ENCODE peak calls at places on chromosomes 4 and X, in ten cellular contexts. G is IMR-90, V is mucosa of descending colon, O is heart right ventricle, W is breast epithelium, L is keratinocyte, N is fibroblast of lung, K is upper lobe of right lung, T is K562, Y is HCT116. Q is an unnamed sample. For H3K36me3, the result is how much of the 10 kb centered on the place peaks cover.

GRCh38 chr4:185542626-185543336 is 7.5 kb upstream of the PDLIM3 start:
- DNase-seq in G (peak), V (peak), O (peak), W (no peak), L (no peak), N (peak), K (no peak), T (no peak), Y (no peak), Q (no peak)

GRCh38 chr4:42282081-42282901 is 115.0 kb upstream of the SHISA3 start:
- DNase-seq in G (peak), V (peak), O (peak), W (no peak), L (no peak), N (peak), K (no peak), T (peak), Y (peak), Q (no peak)

GRCh38 chr4:113825272-113825671 is 63.7 kb upstream of the CAMK2D start:
- DNase-seq in G (no peak), V (peak), O (no peak), W (no peak), L (no peak), N (no peak), K (no peak), T (no peak), Y (no peak), Q (no peak)

GRCh38 chr4:54233697-54234496 is 4.8 kb downstream of the PDGFRA start:
- DNase-seq in G (peak), V (peak), O (peak), W (peak), L (no peak), N (peak), K (peak), T (peak), Y (peak), Q (no peak)

GRCh38 chr4:8831221-8832129 is 40.2 kb downstream of the HMX1 start:
- DNase-seq in G (no peak), V (no peak), O (no peak), W (peak), L (no peak), N (no peak), K (peak), T (no peak), Y (no peak), Q (no peak)

GRCh38 chrX:154908821-154909220 is 22.7 kb downstream of the F8A1 start:
- DNase-seq in G (no peak), V (no peak), O (no peak), W (no peak), L (no peak), N (no peak), K (no peak), T (no peak), Y (no peak), Q (no peak)

GRCh38 chrX:104318330-104319009 is 63.7 kb upstream of the ESX1 start:
- DNase-seq in G (peak), V (peak), O (no peak), W (no peak), L (peak), N (peak), K (no peak), T (no peak), Y (peak), Q (no peak)

GRCh38 chrX:130347336-130347735 is 7.6 kb downstream of the SLC25A14 start:
- DNase-seq in G (peak), V (no peak), O (no peak), W (no peak), L (no peak), N (no peak), K (no peak), T (no peak), Y (no peak), Q (no peak)

GRCh38 chr4:88809561-88810219 is 112.1 kb upstream of the NAP1L5 start:
- DNase-seq in G (no peak), V (no peak), O (no peak), W (no peak), L (no peak), N (peak), K (no peak), T (no peak), Y (no peak), Q (no peak)

GRCh38 chr4:73718375-73719373 is 21.7 kb upstream of the CXCL8 start:
- DNase-seq in G (no peak), V (no peak), O (no peak), W (no peak), L (no peak), N (no peak), K (no peak), T (no peak), Y (no peak), Q (no peak)

GRCh38 chrX:96440941-96441340 is 243.7 kb upstream of the DIAPH2 start:
- DNase-seq in G (no peak), V (no peak), O (no peak), W (no peak), L (no peak), N (peak), K (no peak), T (no peak), Y (no peak), Q (no peak)

DNA sequence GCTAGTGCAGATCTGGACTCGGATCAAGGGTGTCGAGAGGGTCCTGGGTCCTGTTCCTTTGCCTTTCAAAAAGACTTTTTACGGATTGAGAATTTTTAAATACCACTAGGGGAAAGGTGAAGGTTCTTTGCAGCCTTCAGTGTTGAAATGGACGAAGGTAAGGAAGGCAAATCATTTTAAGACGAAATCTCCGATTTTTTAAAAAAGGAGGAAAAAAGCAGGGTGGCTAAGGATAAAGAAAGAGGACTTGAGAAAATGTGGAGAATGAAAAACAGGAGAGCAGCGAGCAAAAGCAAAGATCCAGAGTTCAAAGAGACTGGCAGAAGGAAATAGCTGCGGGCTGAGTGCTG is 333 bp downstream of the EPHA5 start:
- DNase-seq in G (no peak), V (no peak), O (no peak), W (no peak), L (no peak), N (no peak), K (no peak), T (no peak), Y (no peak), Q (no peak)
- H3K4me3 ChIP-seq in G (peak), V (no peak), O (peak), W (peak), L (peak), N (peak), K (peak), T (no peak), Y (no peak), Q (peak)

GRCh38 chr4:3747582-3747906 is 18.6 kb upstream of the ADRA2C start:
- DNase-seq in G (no peak), V (no peak), O (no peak), W (no peak), L (no peak), N (no peak), K (no peak), T (peak), Y (no peak), Q (no peak)
- TF ChIP-seq CTCF in G (peak), V (no peak), O (peak), W (no peak), L (no peak), N (peak), K (peak), T (peak), Y (peak), Q (peak)

DNA sequence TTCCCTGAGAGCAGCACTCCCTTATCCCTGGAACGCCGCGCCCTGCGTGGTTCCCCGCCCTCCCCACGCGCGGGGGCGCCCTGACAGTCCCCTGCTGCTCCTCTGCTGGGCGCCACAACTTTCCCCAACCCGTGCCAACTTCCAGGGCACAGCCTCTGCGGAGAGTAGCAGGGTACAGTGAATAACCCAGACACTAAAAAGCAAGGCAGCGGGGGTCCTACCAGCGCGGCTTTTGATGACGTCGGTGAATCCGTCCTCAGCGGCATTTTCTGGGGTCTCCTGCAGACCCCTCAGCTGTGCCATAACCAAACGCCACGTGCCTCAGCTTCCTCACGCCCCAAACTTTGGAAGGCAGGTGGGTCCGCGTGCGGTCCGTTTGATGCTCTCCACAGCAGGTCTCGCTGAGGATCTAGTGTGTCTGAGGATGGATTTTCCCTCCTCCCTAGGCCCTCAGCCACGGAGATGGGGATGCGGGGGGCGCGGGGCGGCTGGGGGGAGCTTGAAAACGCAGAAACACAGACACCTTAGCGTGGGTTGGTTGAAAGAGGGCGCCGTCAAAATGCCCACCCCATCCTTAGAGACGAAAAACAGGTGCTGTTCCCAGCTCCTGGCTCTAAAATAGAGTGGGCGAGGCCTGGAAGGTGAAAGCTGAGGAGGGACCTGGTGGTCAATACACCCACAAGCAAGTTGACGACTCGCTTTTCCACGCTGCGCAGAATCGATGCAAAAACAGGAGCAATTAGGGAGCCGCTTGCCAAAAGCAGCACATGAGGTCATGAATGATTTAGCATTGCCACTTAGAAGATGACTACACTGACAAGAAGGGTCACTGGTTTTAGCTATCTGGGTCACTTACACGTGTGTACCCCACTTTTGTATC is 405.6 kb downstream of the FAM47A start:
- DNase-seq in G (no peak), V (no peak), O (no peak), W (no peak), L (no peak), N (no peak), K (no peak), T (no peak), Y (no peak), Q (no peak)
- H3K36me3 ChIP-seq in G (under half), V (under half), O (under half), W (under half), L (under half), N (under half), K (under half), T (under half), Y (under half), Q (under half)

DNA sequence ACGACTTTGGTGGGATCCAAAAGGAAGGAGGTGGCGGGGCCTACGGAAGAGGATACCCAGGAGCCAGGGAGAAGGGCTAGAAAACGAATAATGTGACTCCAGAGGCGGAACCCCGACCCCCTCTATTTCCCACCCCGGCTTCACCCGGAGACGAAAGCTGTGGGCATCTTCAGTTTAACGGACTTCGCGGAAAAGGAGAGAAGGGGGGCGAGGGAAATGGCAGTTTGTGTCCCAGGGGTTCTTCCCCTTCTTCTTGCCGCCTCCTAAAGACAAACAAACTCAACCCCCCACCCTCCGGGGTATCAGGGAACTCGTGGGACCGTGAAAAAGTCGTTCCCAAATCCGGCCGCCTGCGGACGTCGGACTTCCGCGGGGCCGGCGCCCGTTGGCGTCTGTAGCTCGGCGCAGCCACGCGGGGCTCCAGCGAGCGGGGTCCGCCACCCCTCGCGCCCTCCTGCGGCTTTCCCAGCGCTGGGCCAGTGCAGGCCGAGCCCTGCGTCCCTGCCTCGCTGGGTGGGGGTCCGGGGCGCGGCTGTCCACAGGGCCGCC is 3.6 kb upstream of the LEF1 start:
- DNase-seq in G (no peak), V (peak), O (peak), W (no peak), L (no peak), N (peak), K (peak), T (no peak), Y (no peak), Q (no peak)
- H3K4me3 ChIP-seq in G (no peak), V (no peak), O (peak), W (peak), L (no peak), N (peak), K (peak), T (no peak), Y (no peak), Q (peak)

DNA sequence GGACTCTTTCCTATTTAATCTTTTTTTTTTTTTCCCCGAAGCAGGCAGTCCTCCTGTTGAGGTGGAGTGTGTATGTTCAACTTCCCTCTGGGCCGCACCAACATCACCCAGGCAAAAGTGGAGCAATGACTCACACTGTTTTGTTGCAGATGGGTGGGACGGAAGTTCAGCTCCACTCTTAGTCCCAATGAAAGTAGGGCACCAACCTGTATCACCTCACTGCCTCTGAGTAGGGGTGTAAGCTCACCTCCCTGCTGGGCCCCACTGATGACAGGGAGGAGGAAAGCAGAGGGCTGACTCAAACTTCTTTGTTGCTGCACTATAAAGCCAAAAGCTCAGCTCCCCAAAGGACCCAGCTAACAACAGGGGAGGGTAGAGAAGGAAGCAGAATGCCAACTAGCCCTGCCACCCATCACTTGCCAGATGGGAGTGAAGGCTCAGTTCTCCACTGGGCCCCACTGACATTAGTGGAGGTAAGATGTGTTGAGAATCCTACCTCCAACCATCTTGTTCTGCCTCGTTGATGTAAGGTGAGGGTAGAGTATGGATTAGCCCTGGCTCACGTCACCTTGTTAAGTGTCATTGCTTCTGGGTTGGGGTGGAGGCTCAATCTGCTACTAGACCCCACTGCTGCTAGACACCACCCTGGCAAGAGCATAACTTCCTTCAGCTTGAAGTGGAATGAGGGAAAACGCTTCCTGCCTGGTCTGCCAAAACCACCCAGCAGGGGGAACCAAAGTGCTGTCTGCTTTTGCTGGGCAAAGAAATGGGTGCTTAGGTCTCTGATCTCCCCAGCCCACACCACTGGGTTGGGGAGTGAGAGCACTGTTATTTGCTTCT is 14.1 kb downstream of the RPS6KA3 start:
- DNase-seq in G (peak), V (peak), O (peak), W (peak), L (no peak), N (peak), K (peak), T (peak), Y (peak), Q (no peak)
- TF ChIP-seq CTCF in G (peak), V (peak), O (peak), W (no peak), L (peak), N (peak), K (peak), T (peak), Y (peak), Q (peak)

GRCh38 chrX:123682182-123682581 is 50.7 kb downstream of the THOC2 start:
- DNase-seq in G (no peak), V (no peak), O (no peak), W (no peak), L (no peak), N (no peak), K (no peak), T (no peak), Y (no peak), Q (no peak)

GRCh38 chrX:123685273-123685672 is 47.6 kb downstream of the THOC2 start:
- DNase-seq in G (no peak), V (no peak), O (no peak), W (no peak), L (no peak), N (no peak), K (no peak), T (no peak), Y (no peak), Q (no peak)
- H3K36me3 ChIP-seq in G (under half), V (under half), O (under half), W (under half), L (under half), N (under half), K (under half), T (half or more), Y (under half), Q (under half)

GRCh38 chr4:3293410-3294391 is 880 bp downstream of the RGS12 start:
- DNase-seq in G (no peak), V (peak), O (no peak), W (peak), L (no peak), N (no peak), K (peak), T (no peak), Y (no peak), Q (no peak)
- H3K4me3 ChIP-seq in G (peak), V (peak), O (peak), W (peak), L (peak), N (peak), K (peak), T (peak), Y (peak), Q (peak)

GRCh38 chrX:150363561-150364346 is 637 bp downstream of the MAMLD1 start:
- DNase-seq in G (peak), V (peak), O (peak), W (no peak), L (no peak), N (peak), K (peak), T (no peak), Y (no peak), Q (no peak)

GRCh38 chrX:150366951-150367545 is 3.9 kb downstream of the MAMLD1 start:
- DNase-seq in G (peak), V (no peak), O (no peak), W (no peak), L (no peak), N (peak), K (no peak), T (no peak), Y (no peak), Q (no peak)

GRCh38 chrX:150365953-150366911 is 3.1 kb downstream of the MAMLD1 start:
- DNase-seq in G (peak), V (peak), O (peak), W (peak), L (no peak), N (peak), K (peak), T (peak), Y (no peak), Q (no peak)

GRCh38 chrX:150364347-150365050 is 1.4 kb downstream of the MAMLD1 start:
- DNase-seq in G (peak), V (peak), O (peak), W (no peak), L (no peak), N (peak), K (peak), T (no peak), Y (no peak), Q (no peak)

DNA sequence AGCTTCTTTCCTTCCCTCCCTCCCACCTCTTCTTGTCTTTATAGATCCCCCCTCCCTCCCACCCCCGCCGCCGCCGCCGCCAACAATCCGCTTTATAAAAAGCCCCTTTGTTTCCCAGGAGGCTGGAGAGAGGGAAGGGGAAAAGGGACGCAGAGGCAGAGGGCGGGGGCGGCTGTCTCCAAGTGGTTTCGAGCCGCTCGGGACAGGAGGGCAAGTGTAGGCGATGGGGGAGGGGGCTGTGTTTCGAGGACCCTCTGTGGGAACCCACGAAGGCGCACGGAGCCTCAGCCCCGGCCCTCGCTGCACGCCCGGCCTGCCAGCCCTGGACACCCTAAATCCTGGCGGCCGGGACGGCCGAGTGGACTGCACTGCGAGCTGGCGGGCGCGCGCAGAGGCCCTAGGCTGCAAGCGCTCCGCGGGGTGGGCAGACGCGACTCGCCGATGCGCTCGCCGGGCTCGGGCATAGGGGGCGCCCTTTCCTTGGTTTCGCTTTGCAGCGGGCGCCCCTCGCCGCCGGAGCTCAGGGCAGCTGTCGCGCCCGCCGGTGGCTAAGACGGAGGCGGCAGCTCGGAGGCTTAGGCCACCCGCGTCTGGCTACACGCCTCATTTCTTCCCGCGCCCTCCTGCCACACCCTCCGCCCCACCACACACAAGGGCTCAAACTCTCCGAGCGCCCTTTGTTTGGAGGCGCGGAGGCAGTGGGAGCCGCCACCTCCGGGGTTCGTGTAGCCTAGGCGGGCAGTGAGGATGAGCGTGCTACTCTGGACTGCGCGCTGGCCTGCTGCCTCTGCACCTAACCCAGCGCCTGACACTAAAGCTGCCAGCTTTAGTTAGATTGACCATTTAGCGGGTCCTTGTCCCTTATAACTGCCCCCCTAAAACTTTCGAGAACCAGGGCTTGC is 2.2 kb downstream of the MAMLD1 start:
- DNase-seq in G (peak), V (peak), O (peak), W (peak), L (no peak), N (peak), K (peak), T (peak), Y (peak), Q (no peak)
- TF ChIP-seq CTCF in G (peak), V (no peak), O (peak), W (no peak), L (peak), N (peak), K (peak), T (peak), Y (peak), Q (peak)

Q was measured in BJ.